ENCODE peak calls at places on chromosomes 7 and 10, in nine cellular contexts. D is OCI-LY7; N is aorta; A is IMR-90; C is MM.1S; R is Peyer's patch; B is CD4-positive, CD25-positive, alpha-beta regulatory T cell; H is keratinocyte; O is HCT116. J is an unnamed sample.
A peak's percentile ranks its signal among the peaks of the same experiment; 100 is the strongest.

GRCh38 chr7:159153511-159153910 is 8.8 kb upstream of the VIPR2 start:
- DNase-seq in D (no peak), N (no peak), A (no peak), C (no peak), R (no peak), B (no peak), H (no peak), O (no peak), J (no peak)

GRCh38 chr7:22561356-22561755 is 61.4 kb upstream of the STEAP1B start:
- DNase-seq in D (no peak), N (peak; percentile 90), A (peak; percentile 100), C (no peak), R (peak; percentile 68), B (no peak), H (no peak), O (no peak), J (no peak)

GRCh38 chr7:100483101-100483727 is 513 bp upstream of the NYAP1 start:
- DNase-seq in D (peak; percentile 83), N (peak; percentile 68), A (peak; percentile 16), C (peak; percentile 54), R (peak; percentile 85), B (peak; percentile 81), H (no peak), O (no peak), J (peak; percentile 75)

GRCh38 chr7:116984511-116984910 is 31.2 kb downstream of the ST7 start:
- DNase-seq in D (no peak), N (no peak), A (no peak), C (no peak), R (no peak), B (no peak), H (no peak), O (no peak), J (no peak)

GRCh38 chr10:31083765-31084184 is 52.1 kb upstream of the ZNF438 start:
- DNase-seq in D (peak; percentile 15), N (peak; percentile 66), A (peak; percentile 39), C (peak; percentile 63), R (peak; percentile 62), B (peak; percentile 38), H (no peak), O (peak; percentile 72), J (peak; percentile 53)

GRCh38 chr7:95318501-95318900 is 5.8 kb downstream of the PON1 start:
- DNase-seq in D (no peak), N (no peak), A (no peak), C (no peak), R (no peak), B (no peak), H (no peak), O (no peak), J (no peak)

GRCh38 chr7:130278892-130279690 is 12.4 kb downstream of the CPA2 start:
- DNase-seq in D (no peak), N (no peak), A (peak; percentile 94), C (no peak), R (no peak), B (no peak), H (no peak), O (no peak), J (no peak)

GRCh38 chr7:27161721-27162547 is 3.4 kb downstream of the HOXA9 start:
- DNase-seq in D (no peak), N (no peak), A (no peak), C (no peak), R (peak; percentile 56), B (no peak), H (no peak), O (no peak), J (no peak)

GRCh38 chr10:12690525-12691139 is 310.9 kb downstream of the CCDC3 start:
- DNase-seq in D (no peak), N (no peak), A (peak; percentile 64), C (no peak), R (no peak), B (no peak), H (no peak), O (no peak), J (no peak)

GRCh38 chr7:150479023-150479716 is 28.7 kb downstream of the GIMAP8 start:
- DNase-seq in D (no peak), N (no peak), A (no peak), C (no peak), R (no peak), B (peak; percentile 63), H (peak; percentile 57), O (no peak), J (peak; percentile 83)

GRCh38 chr7:13416071-13416470 is 573.4 kb downstream of the ETV1 start:
- DNase-seq in D (no peak), N (no peak), A (no peak), C (no peak), R (no peak), B (no peak), H (no peak), O (no peak), J (no peak)

GRCh38 chr7:13416544-13416943 is 572.9 kb downstream of the ETV1 start:
- DNase-seq in D (no peak), N (no peak), A (no peak), C (no peak), R (no peak), B (no peak), H (no peak), O (no peak), J (no peak)

GRCh38 chr7:13411641-13412040 is 577.8 kb downstream of the ETV1 start:
- DNase-seq in D (no peak), N (no peak), A (no peak), C (no peak), R (no peak), B (no peak), H (no peak), O (no peak), J (no peak)

GRCh38 chr7:13414661-13415105 is 574.8 kb downstream of the ETV1 start:
- DNase-seq in D (no peak), N (no peak), A (no peak), C (peak; percentile 17), R (no peak), B (no peak), H (no peak), O (no peak), J (no peak)

DNA sequence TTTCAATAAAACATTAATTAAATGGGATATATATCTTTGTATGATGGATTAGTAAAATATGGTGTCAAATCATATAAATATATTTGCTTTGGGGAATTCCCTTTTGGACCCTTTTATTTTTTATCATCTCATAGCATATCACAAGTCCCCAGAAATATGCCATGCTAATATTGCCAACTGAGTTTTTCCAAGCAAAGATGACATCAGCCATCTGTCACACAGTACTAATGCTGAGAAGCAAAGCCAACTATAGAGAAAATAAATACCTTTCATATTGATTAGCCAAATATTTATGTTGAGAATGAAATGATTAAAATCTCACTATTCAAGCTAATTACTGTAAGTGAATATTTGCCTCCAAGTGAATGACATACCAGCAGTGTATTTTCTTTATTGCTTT is 575.3 kb downstream of the ETV1 start:
- DNase-seq in D (no peak), N (no peak), A (no peak), C (no peak), R (no peak), B (no peak), H (no peak), O (no peak), J (no peak)
- H3K27ac ChIP-seq in D (no peak overlapping the region), N (no peak overlapping the region), A (no peak overlapping the region), C (no peak overlapping the region), R (no peak overlapping the region), B (no peak overlapping the region), H (no peak overlapping the region), O (no peak overlapping the region), J (no peak overlapping the region)

GRCh38 chr10:22649977-22650376 is 64.4 kb downstream of the PIP4K2A start:
- DNase-seq in D (no peak), N (no peak), A (no peak), C (no peak), R (no peak), B (no peak), H (no peak), O (no peak), J (no peak)

GRCh38 chr10:22656056-22656455 is 58.3 kb downstream of the PIP4K2A start:
- DNase-seq in D (no peak), N (no peak), A (no peak), C (no peak), R (no peak), B (no peak), H (no peak), O (no peak), J (no peak)

GRCh38 chr10:22651276-22651980 is 63.0 kb downstream of the PIP4K2A start:
- DNase-seq in D (no peak), N (no peak), A (no peak), C (no peak), R (peak; percentile 75), B (no peak), H (no peak), O (no peak), J (no peak)

GRCh38 chr10:22655312-22655973 is 58.9 kb downstream of the PIP4K2A start:
- DNase-seq in D (no peak), N (no peak), A (peak; percentile 92), C (no peak), R (no peak), B (peak; percentile 78), H (no peak), O (no peak), J (peak; percentile 80)

GRCh38 chr10:22652988-22653431 is 61.4 kb downstream of the PIP4K2A start:
- DNase-seq in D (no peak), N (no peak), A (no peak), C (no peak), R (peak; percentile 71), B (no peak), H (no peak), O (no peak), J (peak; percentile 62)
- H3K4me3 ChIP-seq in D (no peak overlapping the region), N (no peak overlapping the region), A (no peak overlapping the region), C (no peak overlapping the region), R (no peak overlapping the region), B (peak overlapping the region; percentile 63), H (no peak overlapping the region), O (no peak overlapping the region), J (peak overlapping the region; percentile 20)

DNA sequence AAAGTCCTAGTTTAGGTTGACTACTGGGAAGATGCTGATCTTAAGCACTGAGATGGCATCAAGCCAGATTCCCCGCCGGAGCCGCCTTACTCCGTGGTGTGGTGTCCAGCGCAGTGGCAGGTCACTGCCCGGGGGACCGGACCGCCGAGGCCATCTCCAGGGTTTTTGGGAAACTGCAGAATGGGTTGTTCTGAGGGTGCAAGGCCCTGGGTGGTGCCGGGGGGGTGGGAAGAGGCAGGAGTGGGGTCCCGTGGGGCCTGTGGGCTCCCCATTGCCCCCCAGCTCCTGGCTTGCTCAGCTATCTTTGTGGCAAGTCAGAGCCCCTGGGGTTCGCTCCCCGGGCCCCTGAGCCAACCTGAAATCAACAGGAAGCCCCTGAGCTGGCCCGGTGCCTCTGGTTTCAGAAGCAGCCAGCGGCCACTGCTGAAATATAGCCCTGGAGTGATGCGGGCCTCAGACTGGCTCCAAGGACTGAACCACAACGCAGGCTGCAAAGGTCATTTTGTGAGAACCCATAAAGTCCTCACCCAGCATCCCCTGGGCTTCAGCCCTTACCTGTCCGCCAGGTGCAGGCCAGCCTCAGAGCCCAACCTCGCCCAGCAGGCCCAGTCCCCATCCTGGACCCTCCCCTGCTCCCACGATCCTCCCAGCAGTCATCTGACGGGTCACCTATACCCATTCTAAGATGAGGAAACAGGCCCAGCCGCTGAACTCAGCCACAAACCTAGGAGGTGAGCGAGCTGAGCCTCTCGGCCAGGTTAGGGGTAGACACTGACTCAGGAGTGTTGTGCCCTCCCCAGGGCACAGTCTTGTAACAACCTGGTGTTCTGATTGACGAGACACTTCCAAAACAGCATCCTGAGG is 102.7 kb downstream of the PDGFA start:
- DNase-seq in D (no peak), N (peak; percentile 33), A (no peak), C (no peak), R (no peak), B (no peak), H (no peak), O (no peak), J (no peak)
- H3K27ac ChIP-seq in D (no peak overlapping the region), N (no peak overlapping the region), A (no peak overlapping the region), C (no peak overlapping the region), R (no peak overlapping the region), B (no peak overlapping the region), H (no peak overlapping the region), O (no peak overlapping the region), J (no peak overlapping the region)

GRCh38 chr10:102870221-102870620 is 951 bp downstream of the AS3MT start:
- DNase-seq in D (no peak), N (no peak), A (no peak), C (no peak), R (no peak), B (no peak), H (no peak), O (no peak), J (no peak)
- H3K4me3 ChIP-seq in D (no peak overlapping the region), N (no peak overlapping the region), A (no peak overlapping the region), C (no peak overlapping the region), R (peak overlapping the region; percentile 55), B (no peak overlapping the region), H (no peak overlapping the region), O (no peak overlapping the region), J (no peak overlapping the region)